ENCODE peak calls at places on chromosome 10, in seven cellular contexts. One of them, this sample, is unnamed. For H3K79me2, the result is how much of the 10 kb centered on the place peaks cover.

GRCh38 chr10:119364941-119365340 is 157.6 kb downstream of the GRK5 start:
- DNase-seq in PC-3: no peak
- DNase-seq in GM23338: no peak
- DNase-seq in GM23248: peak
- DNase-seq in neural progenitor cell: no peak
- DNase-seq in OCI-LY7: no peak
- DNase-seq in HCT116: no peak
- DNase-seq in this sample: peak

GRCh38 chr10:128067691-128068397 is 58.4 kb downstream of the MKI67 start:
- DNase-seq in GM23338: no peak
- DNase-seq in GM23248: no peak
- DNase-seq in neural progenitor cell: no peak
- DNase-seq in PC-3: no peak
- DNase-seq in HCT116: no peak
- DNase-seq in OCI-LY7: no peak
- DNase-seq in this sample: no peak

GRCh38 chr10:47353351-47353750 is 5.2 kb downstream of the RBP3 start:
- DNase-seq in GM23248: no peak
- DNase-seq in PC-3: no peak
- DNase-seq in GM23338: no peak
- DNase-seq in OCI-LY7: no peak
- DNase-seq in neural progenitor cell: no peak
- DNase-seq in HCT116: no peak
- DNase-seq in this sample: no peak

GRCh38 chr10:77989081-77989724 is 40.1 kb downstream of the POLR3A start:
- DNase-seq in GM23338: no peak
- DNase-seq in GM23248: peak
- DNase-seq in PC-3: peak
- DNase-seq in neural progenitor cell: no peak
- DNase-seq in HCT116: no peak
- DNase-seq in OCI-LY7: no peak
- DNase-seq in this sample: peak

GRCh38 chr10:69352569-69353264 is 64.0 kb downstream of the TACR2 start:
- DNase-seq in PC-3: peak
- DNase-seq in neural progenitor cell: no peak
- DNase-seq in GM23248: peak
- DNase-seq in HCT116: no peak
- DNase-seq in GM23338: no peak
- DNase-seq in OCI-LY7: no peak
- DNase-seq in this sample: no peak

GRCh38 chr10:11910102-11910501 is 86.9 kb downstream of the PROSER2 start:
- DNase-seq in OCI-LY7: no peak
- DNase-seq in GM23338: no peak
- DNase-seq in HCT116: no peak
- DNase-seq in neural progenitor cell: no peak
- DNase-seq in PC-3: no peak
- DNase-seq in GM23248: no peak
- DNase-seq in this sample: no peak

GRCh38 chr10:88494537-88494936 is 88.6 kb downstream of the RNLS start:
- DNase-seq in PC-3: no peak
- DNase-seq in neural progenitor cell: no peak
- DNase-seq in GM23338: no peak
- DNase-seq in GM23248: no peak
- DNase-seq in OCI-LY7: no peak
- DNase-seq in HCT116: no peak
- DNase-seq in this sample: no peak

GRCh38 chr10:106711313-106711906 is 453.1 kb downstream of the SORCS1 start:
- DNase-seq in PC-3: peak
- DNase-seq in HCT116: peak
- DNase-seq in GM23338: peak
- DNase-seq in GM23248: peak
- DNase-seq in OCI-LY7: peak
- DNase-seq in neural progenitor cell: peak
- DNase-seq in this sample: peak

GRCh38 chr10:62036186-62037081 is 134.9 kb downstream of the ARID5B start:
- DNase-seq in PC-3: peak
- DNase-seq in GM23338: peak
- DNase-seq in GM23248: no peak
- DNase-seq in neural progenitor cell: peak
- DNase-seq in HCT116: no peak
- DNase-seq in OCI-LY7: no peak
- DNase-seq in this sample: no peak

GRCh38 chr10:93074597-93075368 is 1.1 kb downstream of the CYP26A1 start:
- DNase-seq in GM23338: peak
- DNase-seq in GM23248: peak
- DNase-seq in PC-3: no peak
- DNase-seq in HCT116: no peak
- DNase-seq in neural progenitor cell: peak
- DNase-seq in OCI-LY7: no peak
- DNase-seq in this sample: no peak

GRCh38 chr10:68826764-68827591 is at the start of gene STOX1:
- DNase-seq in GM23338: peak
- DNase-seq in PC-3: peak
- DNase-seq in neural progenitor cell: peak
- DNase-seq in GM23248: peak
- DNase-seq in OCI-LY7: peak
- DNase-seq in HCT116: peak
- DNase-seq in this sample: peak

GRCh38 chr10:18254692-18255091 is 114.5 kb downstream of the CACNB2 start:
- DNase-seq in GM23338: no peak
- DNase-seq in PC-3: no peak
- DNase-seq in HCT116: no peak
- DNase-seq in OCI-LY7: no peak
- DNase-seq in GM23248: no peak
- DNase-seq in neural progenitor cell: no peak
- DNase-seq in this sample: no peak

GRCh38 chr10:116269612-116270011 is 3.4 kb downstream of the GFRA1 start:
- DNase-seq in OCI-LY7: no peak
- DNase-seq in GM23338: peak
- DNase-seq in HCT116: no peak
- DNase-seq in neural progenitor cell: no peak
- DNase-seq in PC-3: no peak
- DNase-seq in GM23248: peak
- DNase-seq in this sample: no peak

GRCh38 chr10:18658301-18658991 is 785 bp upstream of the ARL5B start:
- DNase-seq in PC-3: no peak
- DNase-seq in neural progenitor cell: peak
- DNase-seq in GM23248: peak
- DNase-seq in GM23338: no peak
- DNase-seq in OCI-LY7: peak
- DNase-seq in HCT116: no peak
- DNase-seq in this sample: peak

GRCh38 chr10:49585387-49585786 is 24.7 kb upstream of the SLC18A3 start:
- DNase-seq in HCT116: no peak
- DNase-seq in neural progenitor cell: no peak
- DNase-seq in GM23338: no peak
- DNase-seq in PC-3: peak
- DNase-seq in GM23248: peak
- DNase-seq in OCI-LY7: no peak
- DNase-seq in this sample: no peak

GRCh38 chr10:4947039-4947634 is 16.1 kb upstream of the AKR1C1 start:
- DNase-seq in HCT116: no peak
- DNase-seq in GM23338: no peak
- DNase-seq in PC-3: no peak
- DNase-seq in GM23248: peak
- DNase-seq in neural progenitor cell: no peak
- DNase-seq in OCI-LY7: no peak
- DNase-seq in this sample: no peak

GRCh38 chr10:131677671-131678070 is 223.1 kb upstream of the PPP2R2D start:
- DNase-seq in PC-3: no peak
- DNase-seq in neural progenitor cell: peak
- DNase-seq in GM23248: no peak
- DNase-seq in OCI-LY7: no peak
- DNase-seq in HCT116: no peak
- DNase-seq in GM23338: no peak
- DNase-seq in this sample: peak

GRCh38 chr10:103648951-103649532 is 155.5 kb downstream of the NEURL1 start:
- DNase-seq in OCI-LY7: no peak
- DNase-seq in GM23248: peak
- DNase-seq in PC-3: no peak
- DNase-seq in neural progenitor cell: no peak
- DNase-seq in GM23338: no peak
- DNase-seq in HCT116: no peak
- DNase-seq in this sample: no peak

GRCh38 chr10:96743988-96744585 is 23.8 kb upstream of the PIK3AP1 start:
- DNase-seq in GM23248: peak
- DNase-seq in PC-3: no peak
- DNase-seq in HCT116: no peak
- DNase-seq in neural progenitor cell: peak
- DNase-seq in OCI-LY7: peak
- DNase-seq in GM23338: peak
- DNase-seq in this sample: peak

DNA sequence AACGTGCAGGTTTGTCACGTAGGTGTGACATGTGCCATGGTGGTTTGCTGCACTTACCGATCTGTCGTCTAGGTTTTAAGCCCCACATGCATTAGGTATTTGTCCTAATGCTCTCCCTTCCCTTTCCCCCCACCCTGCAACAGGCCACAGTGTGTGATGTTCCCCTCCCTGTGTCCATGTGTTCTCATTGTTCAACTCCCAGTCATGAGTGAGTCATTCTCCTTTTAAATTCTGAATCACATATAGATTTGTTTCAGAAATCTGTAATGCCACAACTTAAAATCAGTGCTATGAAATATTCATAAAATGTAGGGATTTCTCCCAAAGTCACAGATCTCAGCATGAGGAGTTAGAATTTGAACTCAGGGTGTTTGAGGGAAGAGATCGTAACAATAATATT is 552.5 kb upstream of the MBL2 start:
- DNase-seq in GM23338: no peak
- DNase-seq in OCI-LY7: no peak
- DNase-seq in HCT116: no peak
- DNase-seq in GM23248: peak
- DNase-seq in PC-3: peak
- DNase-seq in neural progenitor cell: no peak
- DNase-seq in this sample: no peak
- H3K79me2 ChIP-seq in GM23338: under half
- H3K79me2 ChIP-seq in OCI-LY7: under half
- H3K79me2 ChIP-seq in HCT116: under half
- H3K79me2 ChIP-seq in GM23248: under half
- H3K79me2 ChIP-seq in PC-3: under half
- H3K79me2 ChIP-seq in neural progenitor cell: under half
- H3K79me2 ChIP-seq in this sample: under half

GRCh38 chr10:23326541-23327307 is 17.9 kb downstream of the C10orf67 start:
- DNase-seq in HCT116: no peak
- DNase-seq in PC-3: no peak
- DNase-seq in OCI-LY7: no peak
- DNase-seq in GM23248: no peak
- DNase-seq in neural progenitor cell: no peak
- DNase-seq in GM23338: no peak
- DNase-seq in this sample: no peak
- TF ChIP-seq EZH2phosphoT487 in HCT116: no peak
- TF ChIP-seq EZH2phosphoT487 in PC-3: no peak
- TF ChIP-seq EZH2phosphoT487 in OCI-LY7: no peak
- TF ChIP-seq EZH2phosphoT487 in GM23248: no peak
- TF ChIP-seq EZH2phosphoT487 in neural progenitor cell: no peak
- TF ChIP-seq EZH2phosphoT487 in GM23338: no peak
- TF ChIP-seq EZH2phosphoT487 in this sample: no peak

GRCh38 chr10:125226823-125227222 is 66.5 kb upstream of the CTBP2 start:
- DNase-seq in HCT116: no peak
- DNase-seq in neural progenitor cell: no peak
- DNase-seq in GM23248: no peak
- DNase-seq in PC-3: no peak
- DNase-seq in GM23338: no peak
- DNase-seq in OCI-LY7: no peak
- DNase-seq in this sample: no peak

GRCh38 chr10:125227546-125227945 is 67.2 kb upstream of the CTBP2 start:
- DNase-seq in OCI-LY7: no peak
- DNase-seq in HCT116: no peak
- DNase-seq in neural progenitor cell: no peak
- DNase-seq in GM23248: no peak
- DNase-seq in PC-3: no peak
- DNase-seq in GM23338: no peak
- DNase-seq in this sample: no peak

GRCh38 chr10:125230251-125230650 is 69.9 kb upstream of the CTBP2 start:
- DNase-seq in GM23338: no peak
- DNase-seq in OCI-LY7: no peak
- DNase-seq in PC-3: no peak
- DNase-seq in neural progenitor cell: no peak
- DNase-seq in HCT116: no peak
- DNase-seq in GM23248: no peak
- DNase-seq in this sample: no peak

GRCh38 chr10:125222515-125222914 is 62.2 kb upstream of the CTBP2 start:
- DNase-seq in GM23248: no peak
- DNase-seq in PC-3: no peak
- DNase-seq in OCI-LY7: peak
- DNase-seq in GM23338: no peak
- DNase-seq in neural progenitor cell: no peak
- DNase-seq in HCT116: no peak
- DNase-seq in this sample: no peak

DNA sequence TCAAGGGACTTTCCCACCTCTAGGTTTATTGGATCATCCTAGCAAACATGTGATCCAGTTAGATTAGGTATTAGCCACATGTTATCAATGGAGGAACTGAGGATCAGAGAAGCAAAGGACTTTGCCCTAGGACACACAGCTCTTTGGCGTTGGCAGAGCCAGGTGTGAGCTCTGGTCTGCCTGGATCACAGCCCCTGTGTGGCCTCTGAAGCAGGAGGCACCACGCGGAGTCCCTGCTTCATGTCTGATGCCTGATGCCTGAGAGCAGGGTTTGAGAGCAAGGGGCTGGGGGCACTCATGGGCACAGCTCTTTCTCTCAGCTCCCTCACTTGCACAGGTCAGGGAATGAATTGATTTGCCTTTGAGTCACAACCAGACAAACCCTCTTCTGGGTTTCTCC is 64.7 kb upstream of the CTBP2 start:
- DNase-seq in GM23248: no peak
- DNase-seq in OCI-LY7: no peak
- DNase-seq in GM23338: peak
- DNase-seq in HCT116: no peak
- DNase-seq in PC-3: no peak
- DNase-seq in neural progenitor cell: no peak
- DNase-seq in this sample: no peak
- H3K4me2 ChIP-seq in GM23248: no peak
- H3K4me2 ChIP-seq in OCI-LY7: no peak
- H3K4me2 ChIP-seq in GM23338: no peak
- H3K4me2 ChIP-seq in HCT116: no peak
- H3K4me2 ChIP-seq in PC-3: no peak
- H3K4me2 ChIP-seq in neural progenitor cell: no peak
- H3K4me2 ChIP-seq in this sample: no peak

GRCh38 chr10:44960482-44961230 is 1.1 kb downstream of the RASSF4 start:
- DNase-seq in GM23338: no peak
- DNase-seq in GM23248: no peak
- DNase-seq in OCI-LY7: peak
- DNase-seq in PC-3: no peak
- DNase-seq in neural progenitor cell: no peak
- DNase-seq in HCT116: no peak
- DNase-seq in this sample: no peak

GRCh38 chr10:44958196-44958896 is 1.3 kb upstream of the RASSF4 start:
- DNase-seq in GM23248: peak
- DNase-seq in PC-3: peak
- DNase-seq in GM23338: no peak
- DNase-seq in OCI-LY7: no peak
- DNase-seq in neural progenitor cell: no peak
- DNase-seq in HCT116: no peak
- DNase-seq in this sample: peak

GRCh38 chr10:44959243-44960097 is at the start of gene RASSF4:
- DNase-seq in neural progenitor cell: peak
- DNase-seq in OCI-LY7: peak
- DNase-seq in PC-3: peak
- DNase-seq in HCT116: peak
- DNase-seq in GM23248: peak
- DNase-seq in GM23338: peak
- DNase-seq in this sample: peak

GRCh38 chr10:44960098-44960480 is 487 bp downstream of the RASSF4 start:
- DNase-seq in neural progenitor cell: peak
- DNase-seq in PC-3: no peak
- DNase-seq in GM23248: no peak
- DNase-seq in HCT116: no peak
- DNase-seq in GM23338: peak
- DNase-seq in OCI-LY7: no peak
- DNase-seq in this sample: no peak

GRCh38 chr10:44958897-44959242 is 732 bp upstream of the RASSF4 start:
- DNase-seq in GM23338: no peak
- DNase-seq in GM23248: no peak
- DNase-seq in neural progenitor cell: no peak
- DNase-seq in HCT116: no peak
- DNase-seq in PC-3: no peak
- DNase-seq in OCI-LY7: no peak
- DNase-seq in this sample: no peak
- H3K79me2 ChIP-seq in GM23338: under half
- H3K79me2 ChIP-seq in GM23248: under half
- H3K79me2 ChIP-seq in neural progenitor cell: under half
- H3K79me2 ChIP-seq in HCT116: under half
- H3K79me2 ChIP-seq in PC-3: under half
- H3K79me2 ChIP-seq in OCI-LY7: under half
- H3K79me2 ChIP-seq in this sample: under half

This sample was measured in hepatocyte.